ENCODE peak calls at places on chromosome 6, in six cellular contexts. Q, I, Y, H, O and B are unnamed samples.

GRCh38 chr6:118103381-118104105 is 196.5 kb downstream of the SLC35F1 start:
- DNase-seq in Q (no peak), I (no peak), Y (no peak), H (no peak), O (no peak), B (no peak)

GRCh38 chr6:66628917-66629316 is 921.9 kb upstream of the EYS start:
- DNase-seq in Q (no peak), I (no peak), Y (no peak), H (no peak), O (no peak), B (no peak)

GRCh38 chr6:110566346-110567125 is 90.1 kb upstream of the SLC22A16 start:
- DNase-seq in Q (no peak), I (no peak), Y (no peak), H (no peak), O (no peak), B (no peak)

GRCh38 chr6:56756791-56757582 is 114.3 kb upstream of the DST start:
- DNase-seq in Q (no peak), I (no peak), Y (no peak), H (no peak), O (no peak), B (no peak)

GRCh38 chr6:159093608-159094443 is 49.0 kb upstream of the TAGAP start:
- DNase-seq in Q (no peak), I (peak), Y (no peak), H (no peak), O (no peak), B (no peak)

GRCh38 chr6:43798688-43799444 is 28.9 kb downstream of the VEGFA start:
- DNase-seq in Q (peak), I (no peak), Y (peak), H (no peak), O (no peak), B (no peak)

GRCh38 chr6:19712012-19712688 is 125.0 kb upstream of the ID4 start:
- DNase-seq in Q (no peak), I (no peak), Y (no peak), H (no peak), O (no peak), B (no peak)

GRCh38 chr6:138403324-138403800 is 661 bp upstream of the HEBP2 start:
- DNase-seq in Q (peak), I (peak), Y (peak), H (no peak), O (no peak), B (peak)

GRCh38 chr6:91135406-91135805 is 548.5 kb upstream of the MAP3K7 start:
- DNase-seq in Q (no peak), I (no peak), Y (no peak), H (no peak), O (no peak), B (no peak)

DNA sequence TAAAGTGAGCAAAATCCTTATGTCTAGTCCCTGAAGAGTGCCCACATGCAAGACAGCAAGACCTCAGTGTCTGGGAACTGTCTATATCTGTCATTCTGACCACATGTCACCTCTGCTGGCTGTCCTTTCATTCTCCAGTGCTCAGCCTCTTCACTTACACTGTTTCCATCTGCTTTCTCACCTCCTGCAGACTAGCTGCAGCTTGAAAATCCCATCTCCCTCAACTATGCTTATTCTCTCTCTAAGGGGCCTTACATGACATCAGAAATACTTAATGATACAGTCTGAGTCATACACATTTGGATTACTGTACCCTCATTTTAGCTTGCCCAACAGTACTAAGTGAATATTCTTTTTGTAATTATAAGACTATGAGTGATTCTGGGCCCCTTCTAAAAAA is 587.8 kb downstream of the EPM2A start:
- DNase-seq in Q (no peak), I (no peak), Y (no peak), H (no peak), O (no peak), B (no peak)
- H3K27ac ChIP-seq in Q (no peak), I (no peak), Y (no peak), H (no peak), O (no peak), B (no peak)

GRCh38 chr6:15081437-15081836 is 164.4 kb upstream of the JARID2 start:
- DNase-seq in Q (no peak), I (no peak), Y (no peak), H (no peak), O (no peak), B (no peak)
- TF ChIP-seq EP300 in Q (no peak), I (no peak), Y (no peak), H (no peak), O (no peak), B (no peak)

GRCh38 chr6:21595265-21595950 is 1.9 kb downstream of the SOX4 start:
- DNase-seq in Q (peak), I (no peak), Y (peak), H (peak), O (no peak), B (peak)

GRCh38 chr6:21594427-21595264 is 1.1 kb downstream of the SOX4 start:
- DNase-seq in Q (peak), I (no peak), Y (peak), H (peak), O (peak), B (peak)

GRCh38 chr6:21593412-21593926 is at the start of gene SOX4:
- DNase-seq in Q (peak), I (peak), Y (peak), H (peak), O (peak), B (peak)

GRCh38 chr6:21592953-21593352 is 598 bp upstream of the SOX4 start:
- DNase-seq in Q (no peak), I (no peak), Y (no peak), H (no peak), O (no peak), B (no peak)

GRCh38 chr6:21593927-21594421 is 423 bp downstream of the SOX4 start:
- DNase-seq in Q (peak), I (no peak), Y (peak), H (peak), O (no peak), B (peak)
- H3K27ac ChIP-seq in Q (peak), I (peak), Y (peak), H (peak), O (peak), B (peak)

GRCh38 chr6:35728663-35729348 is 8.0 kb upstream of the ARMC12 start:
- DNase-seq in Q (peak), I (no peak), Y (peak), H (no peak), O (peak), B (peak)

GRCh38 chr6:35725721-35726438 is 11.0 kb upstream of the ARMC12 start:
- DNase-seq in Q (peak), I (no peak), Y (peak), H (peak), O (peak), B (peak)

GRCh38 chr6:35729349-35729678 is 7.5 kb upstream of the ARMC12 start:
- DNase-seq in Q (no peak), I (no peak), Y (no peak), H (no peak), O (no peak), B (no peak)

GRCh38 chr6:35727935-35728662 is 8.7 kb upstream of the ARMC12 start:
- DNase-seq in Q (peak), I (peak), Y (peak), H (peak), O (peak), B (peak)

DNA sequence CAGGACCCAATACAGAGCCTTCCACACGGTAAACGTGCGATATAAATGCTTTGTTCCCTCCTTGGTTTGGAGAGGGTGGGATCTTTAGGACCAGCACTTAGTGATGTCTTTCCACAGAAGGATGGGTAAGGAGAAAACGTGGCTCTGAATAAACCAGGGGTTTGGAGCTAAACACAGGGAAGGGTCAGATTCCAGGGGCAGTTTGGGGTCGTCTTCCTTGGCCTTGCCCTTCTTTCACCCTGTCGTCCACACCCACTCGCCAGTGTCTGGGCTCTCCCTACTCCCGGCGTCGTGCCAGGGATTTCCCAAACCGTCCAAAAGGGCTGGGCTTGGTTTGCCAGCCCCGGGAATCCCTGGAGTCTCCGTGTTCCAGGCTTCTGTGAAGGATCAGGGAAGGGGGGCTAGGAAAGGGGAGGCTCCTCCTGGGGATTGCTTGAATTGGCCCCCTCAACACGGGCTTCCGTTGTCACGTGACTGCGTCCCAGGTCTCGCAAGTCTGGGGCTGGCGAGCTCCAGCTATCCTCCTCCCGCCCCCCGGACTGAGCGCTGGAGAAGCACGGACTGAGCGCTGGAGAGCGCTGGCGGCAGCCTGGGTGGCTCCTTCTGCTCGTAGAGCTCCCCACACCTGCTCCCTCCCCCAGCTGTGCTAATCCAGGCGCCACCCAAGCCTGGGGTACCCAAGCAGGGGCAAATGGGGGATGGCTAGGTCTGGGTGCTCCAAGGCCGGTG is 9.5 kb upstream of the ARMC12 start:
- DNase-seq in Q (peak), I (peak), Y (peak), H (peak), O (peak), B (peak)
- TF ChIP-seq EP300 in Q (peak), I (no peak), Y (peak), H (peak), O (no peak), B (no peak)

DNA sequence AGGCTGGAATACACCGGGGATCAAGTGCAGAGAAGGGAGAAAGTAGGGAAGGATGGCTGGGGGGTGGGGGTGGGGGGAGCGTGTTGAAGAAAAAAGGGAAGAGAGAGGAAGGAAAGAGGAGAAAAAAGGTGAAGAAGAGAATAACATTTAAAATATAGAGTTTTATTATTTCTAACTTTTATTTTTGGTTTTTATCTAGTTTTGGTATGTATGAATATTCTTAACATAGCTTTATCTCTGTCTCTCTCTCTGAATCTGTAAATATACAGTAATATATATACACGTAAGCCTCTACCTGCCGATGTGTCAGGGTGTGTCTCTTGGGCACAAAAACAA is 30.0 kb downstream of the HLA-F start:
- DNase-seq in Q (no peak), I (no peak), Y (no peak), H (no peak), O (no peak), B (no peak)
- H3K27ac ChIP-seq in Q (peak), I (no peak), Y (peak), H (peak), O (peak), B (peak)

GRCh38 chr6:133542056-133542821 is 301.1 kb downstream of the EYA4 start:
- DNase-seq in Q (no peak), I (no peak), Y (no peak), H (no peak), O (no peak), B (no peak)

GRCh38 chr6:133546098-133546497 is 304.9 kb downstream of the EYA4 start:
- DNase-seq in Q (no peak), I (no peak), Y (no peak), H (no peak), O (no peak), B (no peak)

GRCh38 chr6:133544419-133544818 is 303.3 kb downstream of the EYA4 start:
- DNase-seq in Q (no peak), I (no peak), Y (no peak), H (no peak), O (no peak), B (no peak)

GRCh38 chr6:133540361-133540760 is 299.2 kb downstream of the EYA4 start:
- DNase-seq in Q (no peak), I (no peak), Y (no peak), H (no peak), O (no peak), B (no peak)
- TF ChIP-seq EP300 in Q (no peak), I (no peak), Y (no peak), H (no peak), O (no peak), B (no peak)

DNA sequence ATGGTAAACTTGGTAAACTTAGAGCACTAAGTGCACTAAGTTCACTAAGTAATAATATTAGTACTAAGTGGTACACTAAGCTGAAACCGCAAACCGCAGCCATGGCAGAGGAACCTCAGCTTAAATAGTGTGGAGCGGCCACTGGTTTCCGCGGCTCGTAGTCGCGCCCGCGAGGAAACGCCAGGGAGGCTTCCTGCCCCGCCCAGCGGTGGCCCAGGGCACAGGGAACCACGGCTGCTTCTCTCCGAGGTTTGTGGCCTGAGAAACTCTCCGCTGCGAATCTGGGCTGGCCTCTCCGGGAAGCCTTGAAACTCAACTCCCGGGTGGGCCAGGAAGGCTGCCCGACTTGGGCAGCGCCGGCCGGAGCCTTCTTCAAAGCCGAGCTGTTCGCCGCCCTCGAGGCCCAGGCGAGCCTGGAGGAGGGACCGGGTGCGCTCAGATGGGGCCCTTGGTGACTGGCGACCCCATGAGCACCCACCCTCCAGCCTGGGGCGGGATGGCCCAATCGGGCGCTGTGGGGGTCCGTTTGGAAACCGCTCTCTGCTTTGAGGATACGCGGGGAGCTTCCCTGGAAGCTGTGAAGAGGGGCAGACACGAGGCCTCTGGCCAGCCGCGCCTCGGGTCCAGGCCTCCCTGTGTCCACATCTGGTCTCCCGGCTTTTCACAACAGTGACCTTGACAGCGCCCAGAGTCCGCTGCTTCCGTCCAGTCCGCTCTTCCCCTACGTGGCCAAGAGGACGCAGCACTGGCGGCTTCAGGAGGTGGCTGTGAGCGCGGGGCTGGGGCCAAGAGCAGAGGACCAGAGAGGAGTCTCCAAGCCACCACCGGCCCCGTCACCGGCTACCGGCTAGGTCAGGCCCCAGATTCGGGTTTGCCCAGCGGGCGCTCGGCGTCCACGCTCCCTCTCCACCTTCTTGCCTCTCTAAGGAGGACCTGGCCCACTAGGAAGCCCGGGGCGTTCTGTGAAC is 25.4 kb upstream of the HLA-E start:
- DNase-seq in Q (peak), I (no peak), Y (peak), H (no peak), O (no peak), B (peak)
- H3K27ac ChIP-seq in Q (no peak), I (no peak), Y (no peak), H (no peak), O (no peak), B (no peak)